ENCODE peak calls at places on chromosomes 6 and 20, in eight cellular contexts. Q is uterus; Z is lung; W is NCI-H1105; G is testis; C is hypothalamus; A is thoracic aorta; L is stimulated activated CD8-positive, alpha-beta memory T cell treated with anti-CD3 and anti-CD28 coated beads, Interleukin-2, amount 100 ng/mL, for 1 hour. F is an unnamed sample.

GRCh38 chr6:170489836-170490235 is 63.3 kb downstream of the PSMB1 start:
- DNase-seq in Q (no peak), Z (no peak), W (no peak), G (no peak), C (no peak), A (no peak), L (no peak), F (no peak)

GRCh38 chr6:112298816-112299281 is 44.5 kb upstream of the LAMA4 start:
- DNase-seq in Q (no peak), Z (no peak), W (no peak), G (no peak), C (no peak), A (no peak), L (no peak), F (no peak)

GRCh38 chr6:109406196-109406595 is 23.9 kb upstream of the CD164 start:
- DNase-seq in Q (no peak), Z (no peak), W (no peak), G (no peak), C (no peak), A (no peak), L (no peak), F (no peak)

GRCh38 chr20:45969712-45970634 is 2.0 kb downstream of the ZNF335 start:
- DNase-seq in Q (peak; percentile 30), Z (no peak), W (peak; percentile 27), G (peak; percentile 62), C (no peak), A (no peak), L (no peak), F (no peak)

GRCh38 chr20:33793011-33793931 is 17.9 kb upstream of the CHMP4B start:
- DNase-seq in Q (peak; percentile 34), Z (no peak), W (no peak), G (no peak), C (no peak), A (no peak), L (no peak), F (no peak)

GRCh38 chr6:44047801-44048200 is 79.5 kb downstream of the MRPL14 start:
- DNase-seq in Q (no peak), Z (no peak), W (no peak), G (no peak), C (no peak), A (no peak), L (no peak), F (no peak)

GRCh38 chr20:63290677-63291472 is 2.1 kb upstream of the COL20A1 start:
- DNase-seq in Q (no peak), Z (no peak), W (peak; percentile 24), G (no peak), C (peak; percentile 8), A (no peak), L (peak; percentile 15), F (no peak)

GRCh38 chr6:53103993-53104675 is 38.9 kb downstream of the FBXO9 start:
- DNase-seq in Q (no peak), Z (no peak), W (no peak), G (no peak), C (no peak), A (no peak), L (no peak), F (no peak)

GRCh38 chr6:139239137-139239536 is 52.7 kb downstream of the TXLNB start:
- DNase-seq in Q (no peak), Z (no peak), W (no peak), G (peak; percentile 67), C (no peak), A (no peak), L (no peak), F (peak; percentile 59)

GRCh38 chr6:8135276-8135675 is 32.9 kb upstream of the EEF1E1 start:
- DNase-seq in Q (no peak), Z (no peak), W (no peak), G (no peak), C (no peak), A (no peak), L (no peak), F (peak; percentile 7)

GRCh38 chr20:23475395-23475794 is 15.5 kb upstream of the CST8 start:
- DNase-seq in Q (no peak), Z (no peak), W (no peak), G (no peak), C (no peak), A (no peak), L (no peak), F (no peak)

GRCh38 chr6:109059591-109060021 is 35.0 kb downstream of the SESN1 start:
- DNase-seq in Q (no peak), Z (no peak), W (no peak), G (no peak), C (no peak), A (no peak), L (no peak), F (no peak)

GRCh38 chr20:63265891-63266515 is 6.6 kb upstream of the ARFGAP1 start:
- DNase-seq in Q (no peak), Z (no peak), W (no peak), G (no peak), C (no peak), A (no peak), L (no peak), F (no peak)

GRCh38 chr6:37029249-37029959 is 23.9 kb downstream of the FGD2 start:
- DNase-seq in Q (peak; percentile 74), Z (peak; percentile 67), W (peak; percentile 31), G (peak; percentile 81), C (no peak), A (no peak), L (no peak), F (no peak)

GRCh38 chr6:16374796-16375195 is 136.4 kb downstream of the GMPR start:
- DNase-seq in Q (no peak), Z (no peak), W (no peak), G (no peak), C (no peak), A (no peak), L (no peak), F (no peak)

GRCh38 chr6:13604546-13605416 is 10.4 kb upstream of the NOL7 start:
- DNase-seq in Q (no peak), Z (no peak), W (no peak), G (no peak), C (no peak), A (no peak), L (no peak), F (no peak)

F was measured in osteocyte.